ENCODE peak calls at places on chromosomes 12 and 14, in six cellular contexts. D, T, B, L, P and H are unnamed samples. For H3K27me3, the result is how much of the 10 kb centered on the place peaks cover.

GRCh38 chr12:47802312-47802711 is 17.4 kb downstream of the HDAC7 start:
- DNase-seq in D (no peak), T (no peak), B (no peak), L (no peak), P (no peak), H (no peak)

GRCh38 chr12:14961466-14962155 is at the start of gene ARHGDIB:
- DNase-seq in D (peak), T (no peak), B (no peak), L (peak), P (peak), H (no peak)

GRCh38 chr14:89540830-89541470 is 123.9 kb upstream of the FOXN3 start:
- DNase-seq in D (peak), T (peak), B (no peak), L (no peak), P (no peak), H (no peak)

GRCh38 chr12:32115404-32116104 is 8.9 kb downstream of the BICD1 start:
- DNase-seq in D (peak), T (peak), B (peak), L (no peak), P (no peak), H (no peak)

GRCh38 chr14:50007123-50007903 is 109.1 kb downstream of the VCPKMT start:
- DNase-seq in D (no peak), T (no peak), B (peak), L (no peak), P (no peak), H (no peak)

GRCh38 chr12:27434673-27435565 is 11.6 kb upstream of the SMCO2 start:
- DNase-seq in D (peak), T (no peak), B (no peak), L (peak), P (no peak), H (no peak)

GRCh38 chr12:125194999-125195398 is 129.8 kb downstream of the AACS start:
- DNase-seq in D (no peak), T (no peak), B (no peak), L (no peak), P (no peak), H (no peak)

GRCh38 chr14:100857196-100857922 is 31.4 kb downstream of the MEG3 start:
- DNase-seq in D (no peak), T (no peak), B (no peak), L (no peak), P (no peak), H (no peak)

GRCh38 chr14:62667515-62667914 is 377.7 kb downstream of the KCNH5 start:
- DNase-seq in D (no peak), T (peak), B (no peak), L (no peak), P (no peak), H (no peak)

GRCh38 chr12:14994610-14995009 is 21.8 kb downstream of the PDE6H start:
- DNase-seq in D (no peak), T (peak), B (no peak), L (no peak), P (no peak), H (no peak)

GRCh38 chr12:26177303-26177702 is 18.1 kb upstream of the SSPN start:
- DNase-seq in D (no peak), T (no peak), B (no peak), L (no peak), P (no peak), H (no peak)

GRCh38 chr12:108446766-108447165 is 68.3 kb upstream of the FICD start:
- DNase-seq in D (no peak), T (no peak), B (no peak), L (no peak), P (no peak), H (no peak)

GRCh38 chr12:62191747-62192485 is 68.3 kb upstream of the USP15 start:
- DNase-seq in D (peak), T (peak), B (peak), L (no peak), P (peak), H (peak)

GRCh38 chr12:3263282-3263681 is 186.1 kb downstream of the TSPAN9 start:
- DNase-seq in D (no peak), T (no peak), B (no peak), L (no peak), P (no peak), H (peak)

GRCh38 chr12:54384591-54385041 is at the start of gene ZNF385A:
- DNase-seq in D (no peak), T (no peak), B (no peak), L (no peak), P (no peak), H (peak)

GRCh38 chr14:75429562-75429961 is 1.7 kb downstream of the JDP2 start:
- DNase-seq in D (no peak), T (no peak), B (peak), L (no peak), P (no peak), H (no peak)

GRCh38 chr14:96203635-96204034 is 1.0 kb upstream of the BDKRB2 start:
- DNase-seq in D (no peak), T (peak), B (no peak), L (no peak), P (no peak), H (no peak)

GRCh38 chr12:481422-481821 is 21.7 kb downstream of the B4GALNT3 start:
- DNase-seq in D (no peak), T (peak), B (peak), L (no peak), P (no peak), H (no peak)

GRCh38 chr14:56278383-56278782 is 160.2 kb downstream of the PELI2 start:
- DNase-seq in D (no peak), T (no peak), B (no peak), L (no peak), P (no peak), H (no peak)

DNA sequence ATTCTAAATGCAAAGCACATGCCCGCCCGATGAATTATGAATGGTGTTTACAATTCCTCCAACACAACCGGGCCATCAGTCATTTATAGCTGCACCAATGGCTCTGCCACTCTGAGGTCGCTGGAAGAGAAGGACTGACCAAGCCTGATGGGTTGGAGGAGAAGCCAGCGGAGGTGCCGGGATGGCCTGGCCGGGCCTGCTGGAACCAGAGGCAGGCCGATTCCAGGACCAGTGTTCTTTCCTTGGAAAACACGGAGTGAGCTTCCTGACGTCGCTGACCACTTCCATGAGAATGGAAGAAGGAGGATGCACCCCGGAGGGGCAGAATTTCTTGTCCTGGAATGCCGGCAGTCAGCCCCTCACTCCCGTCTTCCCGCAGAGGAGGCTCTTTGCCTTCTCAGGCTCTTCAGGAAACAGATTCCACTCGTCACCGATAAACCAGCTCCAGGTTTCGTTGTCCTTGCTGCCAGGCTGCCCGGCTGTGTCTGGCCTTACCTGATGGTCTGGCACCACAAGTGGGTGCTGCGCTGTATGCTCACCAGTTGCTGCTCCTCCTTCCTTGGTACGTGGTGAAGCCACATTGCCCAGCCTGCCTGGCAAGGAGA is 358.5 kb upstream of the SFSWAP start:
- DNase-seq in D (no peak), T (no peak), B (peak), L (no peak), P (no peak), H (no peak)
- H3K27ac ChIP-seq in D (no peak), T (no peak), B (no peak), L (no peak), P (no peak), H (no peak)

GRCh38 chr14:60508707-60509437 is at the start of gene SIX6:
- DNase-seq in D (peak), T (peak), B (peak), L (no peak), P (no peak), H (peak)

GRCh38 chr14:60508363-60508706 is 611 bp upstream of the SIX6 start:
- DNase-seq in D (no peak), T (no peak), B (no peak), L (no peak), P (no peak), H (no peak)

GRCh38 chr14:60510976-60511599 is 2.1 kb downstream of the SIX6 start:
- DNase-seq in D (no peak), T (no peak), B (peak), L (no peak), P (no peak), H (no peak)

GRCh38 chr14:60509438-60510253 is 700 bp downstream of the SIX6 start:
- DNase-seq in D (no peak), T (peak), B (peak), L (no peak), P (no peak), H (peak)

DNA sequence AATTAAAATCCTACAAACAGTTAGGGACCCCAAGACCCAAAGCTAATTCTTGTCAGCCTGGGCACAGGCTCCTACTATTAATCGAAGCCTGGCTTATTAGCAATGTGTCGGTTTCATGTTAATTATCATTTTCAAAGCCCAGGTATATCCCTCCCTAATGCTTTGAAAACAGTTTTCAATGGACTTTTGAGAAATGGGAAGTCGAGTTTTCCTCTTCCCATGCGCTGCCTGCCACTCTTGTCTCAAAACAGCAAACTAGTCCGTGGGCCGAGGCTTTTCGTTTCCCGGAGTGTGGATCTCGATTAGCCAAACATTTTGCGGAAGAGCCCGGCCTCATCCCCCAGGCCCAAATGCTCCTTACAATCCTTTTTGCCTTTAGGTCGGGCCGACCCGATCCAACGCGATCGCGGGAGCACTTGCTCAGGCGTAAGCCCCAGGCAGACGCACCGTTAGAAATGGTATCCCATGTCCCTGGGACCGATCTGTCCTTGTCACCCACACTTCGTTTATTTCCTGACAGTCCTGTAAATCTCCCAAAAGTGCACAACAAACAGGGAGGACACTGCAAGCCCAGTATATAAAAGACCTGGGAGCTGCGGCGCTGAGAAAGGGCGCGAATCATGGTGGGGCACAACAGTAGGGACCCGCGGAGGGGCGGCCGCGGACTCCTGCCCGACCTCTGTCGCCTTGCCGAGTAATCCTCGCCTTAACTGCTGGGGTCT is 1.5 kb downstream of the SIX6 start:
- DNase-seq in D (no peak), T (no peak), B (no peak), L (no peak), P (no peak), H (no peak)
- H3K27me3 ChIP-seq in D (half or more), T (half or more), B (half or more), L (half or more), P (half or more), H (under half)

GRCh38 chr12:98752726-98753125 is 107.6 kb downstream of the APAF1 start:
- DNase-seq in D (no peak), T (peak), B (no peak), L (no peak), P (no peak), H (no peak)

GRCh38 chr12:98763656-98764055 is 118.6 kb downstream of the APAF1 start:
- DNase-seq in D (no peak), T (no peak), B (no peak), L (no peak), P (no peak), H (no peak)

GRCh38 chr12:98757455-98757854 is 112.4 kb downstream of the APAF1 start:
- DNase-seq in D (no peak), T (no peak), B (no peak), L (no peak), P (no peak), H (no peak)

GRCh38 chr12:98754095-98754494 is 109.0 kb downstream of the APAF1 start:
- DNase-seq in D (no peak), T (peak), B (no peak), L (no peak), P (no peak), H (no peak)

GRCh38 chr12:98758331-98758730 is 113.2 kb downstream of the APAF1 start:
- DNase-seq in D (no peak), T (peak), B (peak), L (no peak), P (no peak), H (no peak)
- H3K27ac ChIP-seq in D (no peak), T (no peak), B (no peak), L (no peak), P (no peak), H (no peak)

DNA sequence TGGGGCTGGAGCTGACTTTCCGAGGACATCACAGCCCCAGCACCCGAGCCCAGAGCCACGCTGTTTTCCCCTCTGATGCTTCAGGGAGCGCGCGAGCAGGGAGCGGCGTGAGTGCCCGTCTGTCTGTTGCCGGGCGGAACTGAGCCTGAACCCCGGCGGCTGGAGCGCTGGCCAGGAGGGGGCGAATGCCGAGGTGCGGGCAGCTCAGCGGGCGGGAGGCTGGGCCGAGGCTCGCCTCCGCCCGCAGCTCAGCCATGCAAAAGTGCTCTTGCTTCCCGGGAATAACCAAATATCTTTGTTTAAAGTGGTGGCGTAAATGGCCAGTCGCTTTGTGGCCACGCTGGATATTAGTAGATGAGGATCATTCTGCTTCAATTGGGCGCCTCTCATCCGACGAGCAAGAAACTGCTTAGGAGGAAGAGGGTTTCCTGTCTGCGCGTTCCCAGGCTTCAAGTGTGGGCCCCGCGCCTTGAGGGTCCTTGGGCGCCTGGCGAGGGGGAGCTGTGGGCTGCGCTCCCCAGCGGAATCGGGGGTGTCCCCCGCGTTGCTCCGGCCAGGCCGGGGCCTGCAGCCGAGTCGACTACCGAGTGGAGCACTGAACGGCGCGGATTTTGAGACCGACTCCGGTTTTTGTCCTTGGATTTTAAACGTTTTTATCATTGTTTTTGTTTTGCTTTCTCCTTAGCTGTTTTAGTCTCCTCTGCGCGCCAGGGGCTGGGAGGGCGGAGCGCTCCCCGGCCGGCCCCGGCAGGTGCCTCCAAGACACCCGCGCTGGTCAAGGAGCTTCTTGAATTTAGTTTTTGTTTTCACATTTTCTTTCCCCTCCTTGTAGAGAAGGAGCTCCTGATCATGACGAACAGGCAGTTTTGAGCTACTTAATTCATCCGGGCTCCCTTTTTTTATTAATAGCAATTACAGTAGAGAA is 831 bp upstream of the NKX2-1 start:
- DNase-seq in D (peak), T (no peak), B (peak), L (no peak), P (no peak), H (no peak)
- H3K27me3 ChIP-seq in D (half or more), T (half or more), B (half or more), L (under half), P (under half), H (half or more)

DNA sequence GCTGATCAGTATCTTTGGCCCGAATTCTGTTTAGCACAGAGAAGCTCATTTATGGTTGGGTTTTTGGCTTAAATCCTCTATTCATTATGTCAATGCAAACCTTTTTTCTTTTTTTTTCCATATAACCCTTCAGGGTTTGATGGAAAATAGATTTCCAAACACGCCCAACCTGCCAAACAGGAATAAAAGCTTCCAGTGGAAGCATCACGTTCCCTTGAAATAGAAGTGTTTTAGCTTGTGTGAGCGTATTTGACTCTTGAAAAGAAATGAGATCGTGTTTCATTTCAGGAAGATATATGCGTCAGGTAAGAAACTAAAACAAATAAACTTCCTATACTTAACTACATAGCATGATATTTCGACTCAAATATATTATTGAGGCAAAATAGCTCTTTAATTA is at the start of gene PIK3C2G:
- DNase-seq in D (no peak), T (no peak), B (no peak), L (no peak), P (no peak), H (no peak)
- H3K27ac ChIP-seq in D (no peak), T (no peak), B (no peak), L (no peak), P (no peak), H (no peak)

GRCh38 chr14:93857500-93857899 is 69.2 kb upstream of the PRIMA1 start:
- DNase-seq in D (no peak), T (no peak), B (peak), L (no peak), P (no peak), H (peak)

GRCh38 chr14:93858896-93859295 is 68.2 kb upstream of the FAM181A start:
- DNase-seq in D (no peak), T (no peak), B (no peak), L (no peak), P (no peak), H (no peak)

GRCh38 chr14:93859957-93860356 is 67.2 kb upstream of the FAM181A start:
- DNase-seq in D (no peak), T (no peak), B (no peak), L (no peak), P (no peak), H (peak)

GRCh38 chr14:93861846-93862641 is 65.1 kb upstream of the FAM181A start:
- DNase-seq in D (no peak), T (no peak), B (no peak), L (no peak), P (no peak), H (peak)

GRCh38 chr14:93857081-93857480 is 68.8 kb upstream of the PRIMA1 start:
- DNase-seq in D (no peak), T (no peak), B (no peak), L (no peak), P (no peak), H (no peak)
- H3K27me3 ChIP-seq in D (under half), T (under half), B (under half), L (under half), P (under half), H (under half)

GRCh38 chr12:6915023-6915788 is 826 bp downstream of the ENO2 start:
- DNase-seq in D (no peak), T (no peak), B (peak), L (no peak), P (peak), H (peak)

GRCh38 chr12:6916426-6917200 is 2.2 kb downstream of the ENO2 start:
- DNase-seq in D (no peak), T (no peak), B (no peak), L (no peak), P (peak), H (no peak)

GRCh38 chr12:6915789-6916285 is 1.5 kb downstream of the ENO2 start:
- DNase-seq in D (no peak), T (no peak), B (no peak), L (no peak), P (peak), H (no peak)

GRCh38 chr12:6912164-6912956 is 2.0 kb upstream of the ENO2 start:
- DNase-seq in D (no peak), T (no peak), B (no peak), L (no peak), P (no peak), H (no peak)

GRCh38 chr12:6914246-6914947 is at the start of gene ENO2:
- DNase-seq in D (peak), T (peak), B (peak), L (peak), P (peak), H (peak)
- H3K27ac ChIP-seq in D (no peak), T (no peak), B (no peak), L (peak), P (peak), H (peak)

GRCh38 chr14:78022059-78022458 is 148.1 kb upstream of the NRXN3 start:
- DNase-seq in D (peak), T (peak), B (peak), L (peak), P (no peak), H (peak)
- H3K27me3 ChIP-seq in D (under half), T (under half), B (under half), L (under half), P (under half), H (under half)